ENCODE peak calls at places on chromosomes 12 and 14, in eight cellular contexts. U, A, L, Q, E, P, Z and N are unnamed samples.

GRCh38 chr14:75879031-75879430 is 102.8 kb downstream of the TGFB3 start:
- DNase-seq in U (no peak), A (no peak), L (peak), Q (no peak), E (no peak), P (no peak), Z (no peak), N (no peak)

GRCh38 chr12:57280234-57281062 is 29.5 kb upstream of the STAC3 start:
- DNase-seq in U (peak), A (peak), L (peak), Q (peak), E (no peak), P (peak), Z (peak), N (peak)

GRCh38 chr12:131092911-131093901 is 139.5 kb downstream of the ADGRD1 start:
- DNase-seq in U (peak), A (no peak), L (peak), Q (no peak), E (peak), P (peak), Z (no peak), N (peak)

GRCh38 chr12:64318605-64319004 is 72.0 kb downstream of the C12orf56 start:
- DNase-seq in U (no peak), A (no peak), L (peak), Q (no peak), E (peak), P (no peak), Z (no peak), N (no peak)

GRCh38 chr12:43113616-43114015 is 438.4 kb downstream of the ADAMTS20 start:
- DNase-seq in U (no peak), A (no peak), L (no peak), Q (no peak), E (no peak), P (no peak), Z (no peak), N (no peak)

GRCh38 chr14:105072892-105073719 is 7.9 kb upstream of the GPR132 start:
- DNase-seq in U (no peak), A (no peak), L (no peak), Q (no peak), E (no peak), P (no peak), Z (no peak), N (no peak)

GRCh38 chr12:6229224-6229748 is 29.1 kb downstream of the CD9 start:
- DNase-seq in U (peak), A (no peak), L (no peak), Q (no peak), E (no peak), P (peak), Z (no peak), N (no peak)

GRCh38 chr12:64104376-64104775 is 117.7 kb downstream of the KICS2 start:
- DNase-seq in U (peak), A (no peak), L (no peak), Q (no peak), E (no peak), P (no peak), Z (no peak), N (no peak)

GRCh38 chr14:93949511-93950075 is 22.4 kb downstream of the FAM181A start:
- DNase-seq in U (no peak), A (no peak), L (no peak), Q (no peak), E (no peak), P (no peak), Z (no peak), N (no peak)